ENCODE peak calls at places on chromosome 4, in six cellular contexts. One of them, this sample, is unnamed.

GRCh38 chr4:176539091-176539784 is 219.5 kb downstream of the SPCS3 start:
- DNase-seq in effector CD8-positive, alpha-beta T cell: no peak
- DNase-seq in GM12865: no peak
- DNase-seq in ovary: no peak
- DNase-seq in iris pigment epithelial cell: no peak
- DNase-seq in astrocyte of the spinal cord: peak
- DNase-seq in this sample: no peak

GRCh38 chr4:6364146-6364545 is 94.5 kb downstream of the WFS1 start:
- DNase-seq in astrocyte of the spinal cord: no peak
- DNase-seq in GM12865: no peak
- DNase-seq in iris pigment epithelial cell: no peak
- DNase-seq in ovary: no peak
- DNase-seq in effector CD8-positive, alpha-beta T cell: no peak
- DNase-seq in this sample: no peak

GRCh38 chr4:53592686-53593641 is 1.7 kb upstream of the LNX1 start:
- DNase-seq in ovary: peak
- DNase-seq in iris pigment epithelial cell: no peak
- DNase-seq in GM12865: no peak
- DNase-seq in effector CD8-positive, alpha-beta T cell: no peak
- DNase-seq in astrocyte of the spinal cord: peak
- DNase-seq in this sample: no peak

GRCh38 chr4:38902695-38903094 is 35.1 kb downstream of the FAM114A1 start:
- DNase-seq in ovary: no peak
- DNase-seq in GM12865: peak
- DNase-seq in effector CD8-positive, alpha-beta T cell: no peak
- DNase-seq in iris pigment epithelial cell: no peak
- DNase-seq in astrocyte of the spinal cord: peak
- DNase-seq in this sample: no peak

GRCh38 chr4:72205831-72206230 is 174.0 kb downstream of the NPFFR2 start:
- DNase-seq in ovary: no peak
- DNase-seq in GM12865: no peak
- DNase-seq in effector CD8-positive, alpha-beta T cell: no peak
- DNase-seq in astrocyte of the spinal cord: no peak
- DNase-seq in iris pigment epithelial cell: no peak
- DNase-seq in this sample: no peak

GRCh38 chr4:159077702-159078495 is 25.0 kb upstream of the RAPGEF2 start:
- DNase-seq in iris pigment epithelial cell: peak
- DNase-seq in astrocyte of the spinal cord: peak
- DNase-seq in ovary: no peak
- DNase-seq in GM12865: peak
- DNase-seq in effector CD8-positive, alpha-beta T cell: no peak
- DNase-seq in this sample: no peak

GRCh38 chr4:110088670-110089069 is 109.7 kb downstream of the ELOVL6 start:
- DNase-seq in ovary: no peak
- DNase-seq in effector CD8-positive, alpha-beta T cell: no peak
- DNase-seq in GM12865: peak
- DNase-seq in astrocyte of the spinal cord: peak
- DNase-seq in iris pigment epithelial cell: peak
- DNase-seq in this sample: no peak

GRCh38 chr4:109332926-109333464 is 30.5 kb upstream of the COL25A1 start:
- DNase-seq in iris pigment epithelial cell: peak
- DNase-seq in ovary: no peak
- DNase-seq in astrocyte of the spinal cord: no peak
- DNase-seq in effector CD8-positive, alpha-beta T cell: no peak
- DNase-seq in GM12865: peak
- DNase-seq in this sample: no peak

GRCh38 chr4:140691369-140691768 is 64.8 kb downstream of the TBC1D9 start:
- DNase-seq in GM12865: no peak
- DNase-seq in effector CD8-positive, alpha-beta T cell: no peak
- DNase-seq in astrocyte of the spinal cord: peak
- DNase-seq in iris pigment epithelial cell: peak
- DNase-seq in ovary: no peak
- DNase-seq in this sample: no peak

GRCh38 chr4:4521767-4522166 is 20.1 kb downstream of the STX18 start:
- DNase-seq in GM12865: no peak
- DNase-seq in astrocyte of the spinal cord: no peak
- DNase-seq in effector CD8-positive, alpha-beta T cell: no peak
- DNase-seq in iris pigment epithelial cell: no peak
- DNase-seq in ovary: no peak
- DNase-seq in this sample: no peak

GRCh38 chr4:120765271-120765985 is 157.1 kb downstream of the PRDM5 start:
- DNase-seq in ovary: no peak
- DNase-seq in effector CD8-positive, alpha-beta T cell: no peak
- DNase-seq in astrocyte of the spinal cord: no peak
- DNase-seq in GM12865: peak
- DNase-seq in iris pigment epithelial cell: no peak
- DNase-seq in this sample: no peak

GRCh38 chr4:176791591-176792347 is 953 bp downstream of the VEGFC start:
- DNase-seq in effector CD8-positive, alpha-beta T cell: no peak
- DNase-seq in iris pigment epithelial cell: peak
- DNase-seq in astrocyte of the spinal cord: peak
- DNase-seq in GM12865: peak
- DNase-seq in ovary: peak
- DNase-seq in this sample: no peak

GRCh38 chr4:74109894-74110605 is 11.1 kb upstream of the CXCL2 start:
- DNase-seq in iris pigment epithelial cell: peak
- DNase-seq in astrocyte of the spinal cord: peak
- DNase-seq in GM12865: no peak
- DNase-seq in ovary: no peak
- DNase-seq in effector CD8-positive, alpha-beta T cell: no peak
- DNase-seq in this sample: no peak

GRCh38 chr4:2073808-2074481 is 14.8 kb downstream of the NAT8L start:
- DNase-seq in ovary: peak
- DNase-seq in astrocyte of the spinal cord: no peak
- DNase-seq in effector CD8-positive, alpha-beta T cell: no peak
- DNase-seq in GM12865: no peak
- DNase-seq in iris pigment epithelial cell: no peak
- DNase-seq in this sample: no peak

GRCh38 chr4:140743194-140743931 is 12.8 kb downstream of the TBC1D9 start:
- DNase-seq in iris pigment epithelial cell: peak
- DNase-seq in GM12865: peak
- DNase-seq in astrocyte of the spinal cord: peak
- DNase-seq in effector CD8-positive, alpha-beta T cell: no peak
- DNase-seq in ovary: no peak
- DNase-seq in this sample: no peak

GRCh38 chr4:159823743-159824142 is 720.9 kb downstream of the RAPGEF2 start:
- DNase-seq in effector CD8-positive, alpha-beta T cell: no peak
- DNase-seq in iris pigment epithelial cell: peak
- DNase-seq in ovary: no peak
- DNase-seq in GM12865: no peak
- DNase-seq in astrocyte of the spinal cord: peak
- DNase-seq in this sample: no peak

This sample was measured in stimulated activated naive CD4-positive, alpha-beta T cell.